ENCODE peak calls at places on chromosomes 1 and 21, in seven cellular contexts. C is A549, F is choroid plexus epithelial cell, R is dorsolateral prefrontal cortex, I is HL-60, N is GM06990, K is cardiac muscle cell. X is an unnamed sample.

GRCh38 chr1:240475832-240476231 is 136.1 kb downstream of the GREM2 start:
- DNase-seq in C (no peak), F (no peak), R (no peak), I (no peak), N (no peak), K (no peak), X (no peak)

GRCh38 chr1:243263824-243264223 is 8.0 kb downstream of the SDCCAG8 start:
- DNase-seq in C (no peak), F (no peak), R (no peak), I (no peak), N (no peak), K (no peak), X (no peak)

GRCh38 chr1:7379445-7379971 is 391.6 kb upstream of the VAMP3 start:
- DNase-seq in C (no peak), F (peak), R (peak), I (no peak), N (no peak), K (peak), X (no peak)

GRCh38 chr1:40988280-40988679 is 8.8 kb downstream of the CTPS1 start:
- DNase-seq in C (no peak), F (no peak), R (no peak), I (no peak), N (no peak), K (no peak), X (no peak)

GRCh38 chr1:230556453-230556852 is 85.8 kb upstream of the COG2 start:
- DNase-seq in C (no peak), F (no peak), R (no peak), I (no peak), N (no peak), K (no peak), X (no peak)

GRCh38 chr1:225842074-225842473 is 32.1 kb downstream of the EPHX1 start:
- DNase-seq in C (no peak), F (no peak), R (no peak), I (no peak), N (no peak), K (no peak), X (no peak)

GRCh38 chr1:204941415-204942338 is 71.0 kb downstream of the NFASC start:
- DNase-seq in C (peak), F (peak), R (peak), I (peak), N (no peak), K (peak), X (peak)

GRCh38 chr1:82323144-82323543 is 522.4 kb downstream of the ADGRL2 start:
- DNase-seq in C (no peak), F (no peak), R (no peak), I (no peak), N (no peak), K (no peak), X (no peak)

GRCh38 chr21:31754561-31754960 is 22.6 kb upstream of the SCAF4 start:
- DNase-seq in C (no peak), F (no peak), R (no peak), I (no peak), N (no peak), K (no peak), X (no peak)

GRCh38 chr1:112703706-112704105 is 3.2 kb downstream of the RHOC start:
- DNase-seq in C (no peak), F (no peak), R (no peak), I (no peak), N (no peak), K (no peak), X (no peak)

GRCh38 chr1:218874313-218874712 is 299.4 kb upstream of the LYPLAL1 start:
- DNase-seq in C (no peak), F (peak), R (no peak), I (peak), N (no peak), K (no peak), X (no peak)

GRCh38 chr1:42876009-42876408 is 29.6 kb downstream of the ZNF691 start:
- DNase-seq in C (no peak), F (no peak), R (no peak), I (no peak), N (no peak), K (no peak), X (no peak)

GRCh38 chr1:29824025-29824424 is 587.7 kb downstream of the PTPRU start:
- DNase-seq in C (no peak), F (no peak), R (no peak), I (no peak), N (no peak), K (no peak), X (no peak)

GRCh38 chr1:229664133-229664689 is 38.2 kb downstream of the URB2 start:
- DNase-seq in C (no peak), F (peak), R (no peak), I (no peak), N (peak), K (no peak), X (no peak)

GRCh38 chr1:240539700-240540414 is 72.1 kb downstream of the GREM2 start:
- DNase-seq in C (no peak), F (no peak), R (no peak), I (no peak), N (no peak), K (no peak), X (no peak)

GRCh38 chr1:92447976-92448375 is 38.7 kb downstream of the GFI1 start:
- DNase-seq in C (no peak), F (no peak), R (no peak), I (no peak), N (no peak), K (no peak), X (no peak)

GRCh38 chr1:229855999-229856650 is 210.9 kb upstream of the GALNT2 start:
- DNase-seq in C (no peak), F (no peak), R (no peak), I (peak), N (peak), K (no peak), X (no peak)

GRCh38 chr1:225990705-225991464 is 8.3 kb downstream of the SDE2 start:
- DNase-seq in C (no peak), F (no peak), R (no peak), I (no peak), N (no peak), K (no peak), X (no peak)

GRCh38 chr1:213650603-213651002 is 337.2 kb upstream of the PROX1 start:
- DNase-seq in C (no peak), F (no peak), R (no peak), I (no peak), N (no peak), K (no peak), X (no peak)

GRCh38 chr1:18949689-18950414 is 6.6 kb downstream of the IFFO2 start:
- DNase-seq in C (no peak), F (peak), R (peak), I (no peak), N (peak), K (peak), X (no peak)

GRCh38 chr1:14912831-14913230 is 240.7 kb upstream of the TMEM51 start:
- DNase-seq in C (no peak), F (no peak), R (no peak), I (no peak), N (no peak), K (no peak), X (no peak)

GRCh38 chr1:235835226-235835625 is 31.5 kb downstream of the LYST start:
- DNase-seq in C (no peak), F (peak), R (peak), I (no peak), N (no peak), K (no peak), X (no peak)

GRCh38 chr1:18569811-18570545 is 60.7 kb upstream of the PAX7 start:
- DNase-seq in C (no peak), F (no peak), R (peak), I (no peak), N (no peak), K (no peak), X (no peak)

GRCh38 chr1:247337961-247338360 is 6.3 kb upstream of the ZNF496 start:
- DNase-seq in C (no peak), F (no peak), R (peak), I (no peak), N (no peak), K (no peak), X (no peak)

GRCh38 chr1:88088481-88088880 is 595.6 kb upstream of the PKN2 start:
- DNase-seq in C (no peak), F (no peak), R (no peak), I (no peak), N (no peak), K (no peak), X (no peak)

GRCh38 chr1:150974580-150975478 is at the start of gene CERS2:
- DNase-seq in C (peak), F (peak), R (peak), I (peak), N (peak), K (peak), X (peak)

GRCh38 chr1:150235436-150235851 is 468 bp downstream of the ANP32E start:
- DNase-seq in C (peak), F (peak), R (peak), I (no peak), N (no peak), K (peak), X (no peak)

GRCh38 chr1:97138515-97139032 is 417.0 kb downstream of the PTBP2 start:
- DNase-seq in C (no peak), F (no peak), R (no peak), I (no peak), N (no peak), K (no peak), X (no peak)

GRCh38 chr1:107365874-107366273 is 225.0 kb downstream of the NTNG1 start:
- DNase-seq in C (no peak), F (no peak), R (no peak), I (no peak), N (no peak), K (no peak), X (no peak)

GRCh38 chr1:215083408-215083961 is 948 bp downstream of the KCNK2 start:
- DNase-seq in C (no peak), F (peak), R (no peak), I (no peak), N (no peak), K (peak), X (no peak)

GRCh38 chr21:25944082-25944481 is 209.3 kb downstream of the GABPA start:
- DNase-seq in C (no peak), F (no peak), R (no peak), I (no peak), N (no peak), K (no peak), X (no peak)
- TF ChIP-seq CTCF in C (no peak), F (no peak), R (no peak), I (no peak), N (no peak), K (no peak), X (no peak)

GRCh38 chr1:164673584-164674214 is 114.7 kb downstream of the PBX1 start:
- DNase-seq in C (peak), F (no peak), R (no peak), I (no peak), N (no peak), K (no peak), X (no peak)
- TF ChIP-seq CTCF in C (peak), F (peak), R (peak), I (peak), N (peak), K (peak), X (peak)

DNA sequence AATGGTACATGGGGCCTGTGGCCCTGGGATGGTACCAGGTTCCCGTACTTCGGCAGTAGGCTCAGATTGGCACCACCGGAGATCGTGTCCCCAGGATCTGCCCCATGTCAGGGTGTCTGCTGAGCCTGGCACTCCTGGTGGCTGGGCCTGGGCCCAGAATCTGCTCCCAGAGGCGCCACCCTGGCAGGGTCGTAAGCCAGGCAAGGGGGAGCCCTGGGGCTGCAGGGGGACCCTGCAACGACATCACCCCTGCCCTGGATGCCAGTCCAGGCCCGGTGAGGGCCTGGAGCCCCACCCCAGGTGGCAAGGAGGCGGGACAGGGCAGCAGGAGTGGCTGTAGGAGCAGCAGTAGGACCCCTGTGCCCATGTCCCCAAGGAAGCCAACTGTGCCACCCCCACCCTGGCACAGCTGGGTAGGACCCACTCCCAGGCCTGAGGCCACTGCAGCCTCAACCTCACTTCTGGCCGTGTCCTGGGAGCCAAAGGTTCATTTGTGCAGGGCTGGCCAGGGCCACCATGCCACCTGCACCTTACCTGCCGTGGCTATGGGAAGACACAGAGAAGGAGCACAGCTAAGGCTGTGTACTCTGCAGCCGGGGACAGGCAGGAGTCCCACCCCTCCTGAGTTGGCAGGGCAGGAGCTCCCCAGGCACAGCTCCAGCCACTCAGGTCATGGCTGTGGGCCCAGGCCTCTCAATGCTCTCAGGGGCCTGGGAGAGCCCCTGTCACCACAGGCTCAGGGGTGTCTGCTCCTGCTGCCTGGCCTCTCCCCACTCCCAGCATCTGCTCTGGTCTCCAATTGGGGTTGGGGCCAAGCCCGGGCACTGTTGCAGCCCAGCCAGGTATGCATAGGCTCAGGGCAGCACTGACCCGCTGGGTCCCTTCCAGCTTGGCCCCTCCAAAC is 141.7 kb downstream of the EIF4G3 start:
- DNase-seq in C (no peak), F (no peak), R (no peak), I (no peak), N (no peak), K (no peak), X (no peak)
- TF ChIP-seq CTCF in C (no peak), F (no peak), R (no peak), I (no peak), N (no peak), K (no peak), X (no peak)

DNA sequence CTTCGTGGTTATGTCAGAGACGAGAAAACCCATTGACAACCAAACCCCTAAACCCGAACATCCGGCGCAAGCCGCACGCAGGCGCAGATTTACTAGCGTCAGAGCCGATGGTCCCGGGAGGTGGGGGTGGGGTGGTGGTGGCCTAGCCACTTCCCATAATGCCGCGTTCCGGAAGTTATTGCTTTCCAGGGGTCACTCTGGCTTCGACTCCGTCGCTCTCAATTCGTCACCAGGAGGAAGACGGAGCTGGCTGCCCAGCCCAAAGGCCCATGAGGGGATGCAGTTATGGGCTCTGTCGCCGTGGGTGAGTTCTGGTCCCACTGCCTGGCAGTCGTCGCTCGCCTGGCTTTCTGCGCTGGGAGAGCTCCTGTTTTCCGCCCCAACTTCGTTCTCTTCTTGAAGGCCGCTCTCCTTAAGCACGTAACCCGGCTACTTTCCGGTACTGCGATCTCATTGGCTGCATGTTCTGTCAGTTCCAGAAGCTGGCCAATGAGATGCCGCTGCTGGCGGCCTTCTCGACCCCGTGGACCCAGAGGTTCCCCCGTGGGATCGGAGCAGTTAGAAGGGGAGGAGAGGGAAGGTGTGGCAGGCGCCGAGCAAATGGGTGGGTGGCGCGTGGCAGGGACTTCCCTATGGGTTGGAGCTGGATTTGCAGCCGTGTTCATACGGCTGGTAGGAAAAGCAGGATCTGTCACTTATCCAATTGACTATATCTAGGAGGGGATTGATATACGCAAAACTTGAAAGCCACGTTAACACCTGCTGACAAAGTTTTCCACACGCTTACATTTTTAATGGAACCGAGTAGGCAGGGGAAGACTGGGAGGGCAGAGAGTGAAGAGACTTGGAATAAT is at the start of gene USP16:
- DNase-seq in C (peak), F (peak), R (peak), I (peak), N (peak), K (peak), X (peak)
- TF ChIP-seq CTCF in C (no peak), F (peak), R (no peak), I (no peak), N (no peak), K (no peak), X (no peak)

GRCh38 chr21:14691924-14692323 is 145.8 kb upstream of the SAMSN1 start:
- DNase-seq in C (no peak), F (no peak), R (no peak), I (no peak), N (no peak), K (no peak), X (no peak)
- TF ChIP-seq CTCF in C (no peak), F (no peak), R (no peak), I (no peak), N (no peak), K (no peak), X (no peak)

DNA sequence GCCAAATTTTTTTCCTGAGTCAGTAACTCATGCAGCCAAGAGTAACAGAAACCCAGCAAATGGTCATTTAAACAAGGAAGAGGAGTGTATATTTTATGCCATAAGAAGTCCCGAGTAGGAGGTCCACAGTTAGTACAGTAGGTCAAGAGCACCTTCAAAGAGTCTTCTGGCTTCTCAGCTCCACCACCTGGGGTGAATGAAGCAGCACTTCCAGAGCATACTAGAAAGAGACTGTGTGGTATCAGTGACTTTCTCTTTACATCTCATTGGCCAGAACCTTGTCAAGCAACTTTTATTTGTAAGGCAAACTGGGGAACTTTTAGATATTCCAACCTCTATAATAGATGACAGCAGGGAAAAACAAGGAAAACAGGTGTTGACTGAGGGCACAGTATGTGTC is 71.7 kb downstream of the ODF2L start:
- DNase-seq in C (no peak), F (no peak), R (no peak), I (no peak), N (no peak), K (no peak), X (no peak)
- TF ChIP-seq CTCF in C (no peak), F (no peak), R (no peak), I (no peak), N (no peak), K (no peak), X (no peak)

DNA sequence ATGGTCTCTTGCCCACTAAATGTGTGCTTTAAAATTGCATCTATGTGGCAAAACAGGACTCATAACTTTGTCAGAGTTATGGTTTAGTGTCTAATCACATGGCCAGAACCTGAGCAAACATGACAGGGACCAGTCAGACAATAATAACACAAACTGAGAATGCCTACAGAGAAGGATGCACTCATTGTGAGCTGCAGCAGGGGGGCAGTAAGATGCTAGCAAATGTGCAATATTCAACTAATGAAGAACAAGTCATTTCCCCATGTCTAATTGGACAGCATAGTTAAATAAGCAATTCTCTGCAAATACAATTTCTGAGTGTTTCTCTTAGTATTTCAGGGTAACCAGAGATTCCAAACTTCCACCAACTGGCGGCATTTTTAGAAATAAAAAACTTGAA is 30.8 kb downstream of the SPAG17 start:
- DNase-seq in C (no peak), F (peak), R (no peak), I (no peak), N (no peak), K (peak), X (no peak)
- TF ChIP-seq CTCF in C (no peak), F (peak), R (peak), I (no peak), N (peak), K (peak), X (no peak)

DNA sequence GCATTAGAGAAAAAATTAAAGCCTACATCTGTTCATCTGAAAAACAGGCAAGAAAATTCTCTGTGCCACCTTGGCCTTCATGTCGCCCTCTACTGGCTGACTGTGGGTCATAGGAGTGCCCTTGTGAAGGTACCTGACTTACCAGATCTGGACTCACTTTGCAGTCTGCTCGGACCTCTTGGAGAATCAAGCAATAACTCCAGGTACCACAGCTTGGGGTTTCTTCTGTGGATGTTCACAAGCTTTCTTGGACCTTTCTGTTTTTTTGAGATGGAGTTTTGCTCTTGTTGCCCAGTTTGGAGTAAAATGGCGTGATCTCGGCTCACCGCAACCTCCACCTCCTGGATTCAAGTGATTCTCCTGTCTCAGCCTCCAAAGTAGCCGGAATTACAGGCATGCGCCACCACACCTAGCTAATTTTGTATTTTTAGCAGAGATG is 2.4 kb upstream of the PRAMEF18 start:
- DNase-seq in C (no peak), F (no peak), R (no peak), I (peak), N (no peak), K (no peak), X (peak)
- TF ChIP-seq CTCF in C (peak), F (no peak), R (no peak), I (peak), N (peak), K (no peak), X (no peak)

GRCh38 chr1:221263831-221264767 is 384.9 kb downstream of the HLX start:
- DNase-seq in C (peak), F (peak), R (peak), I (peak), N (no peak), K (peak), X (no peak)
- TF ChIP-seq CTCF in C (peak), F (peak), R (peak), I (peak), N (peak), K (peak), X (no peak)